ENCODE peak calls at places on chromosomes 5 and 9, in seven cellular contexts. U, W, K, E, Q, J and T are unnamed samples.

GRCh38 chr9:132631280-132631679 is 38.5 kb downstream of the DDX31 start:
- DNase-seq in U (peak; percentile 87), W (peak; percentile 54), K (no peak), E (peak; percentile 79), Q (no peak), J (no peak), T (no peak)

GRCh38 chr9:35070823-35071813 is 1.3 kb downstream of the VCP start:
- DNase-seq in U (peak; percentile 50), W (peak; percentile 62), K (no peak), E (peak; percentile 47), Q (no peak), J (peak; percentile 51), T (no peak)

GRCh38 chr5:151696470-151697061 is 9.9 kb upstream of the SPARC start:
- DNase-seq in U (peak; percentile 99), W (peak; percentile 98), K (peak; percentile 87), E (peak; percentile 100), Q (no peak), J (peak; percentile 68), T (no peak)

GRCh38 chr5:135269224-135269623 is 129.8 kb downstream of the MACROH2A1 start:
- DNase-seq in U (peak; percentile 35), W (peak; percentile 36), K (no peak), E (no peak), Q (no peak), J (no peak), T (no peak)

GRCh38 chr9:110543631-110544051 is 35.9 kb downstream of the SVEP1 start:
- DNase-seq in U (peak; percentile 15), W (peak; percentile 26), K (no peak), E (peak; percentile 42), Q (no peak), J (no peak), T (no peak)

GRCh38 chr5:7802855-7803254 is 48.1 kb downstream of the CFAP90 start:
- DNase-seq in U (no peak), W (peak; percentile 48), K (no peak), E (peak; percentile 35), Q (no peak), J (no peak), T (no peak)

GRCh38 chr5:124662261-124662781 is 84.1 kb downstream of the ZNF608 start:
- DNase-seq in U (no peak), W (no peak), K (no peak), E (no peak), Q (no peak), J (no peak), T (no peak)

GRCh38 chr9:96376926-96377874 is 6.3 kb downstream of the SLC35D2 start:
- DNase-seq in U (peak; percentile 67), W (peak; percentile 65), K (no peak), E (peak; percentile 19), Q (no peak), J (no peak), T (no peak)

GRCh38 chr5:133433641-133434040 is 178.7 kb downstream of the FSTL4 start:
- DNase-seq in U (no peak), W (no peak), K (no peak), E (no peak), Q (no peak), J (no peak), T (no peak)

GRCh38 chr5:30438785-30439184 is 754.7 kb upstream of the CDH6 start:
- DNase-seq in U (no peak), W (no peak), K (no peak), E (no peak), Q (no peak), J (no peak), T (no peak)

GRCh38 chr5:151051066-151051930 is 29.5 kb downstream of the TNIP1 start:
- DNase-seq in U (peak; percentile 78), W (peak; percentile 88), K (peak; percentile 86), E (peak; percentile 81), Q (peak; percentile 79), J (peak; percentile 89), T (no peak)

GRCh38 chr5:68435611-68436010 is 220.1 kb downstream of the PIK3R1 start:
- DNase-seq in U (no peak), W (no peak), K (no peak), E (no peak), Q (no peak), J (peak; percentile 20), T (no peak)

GRCh38 chr9:136700959-136701664 is 11.3 kb upstream of the DIPK1B start:
- DNase-seq in U (no peak), W (no peak), K (peak; percentile 69), E (no peak), Q (no peak), J (no peak), T (no peak)

GRCh38 chr5:107680099-107680498 is 9.4 kb upstream of the EFNA5 start:
- DNase-seq in U (no peak), W (no peak), K (no peak), E (no peak), Q (no peak), J (no peak), T (no peak)

GRCh38 chr9:97615439-97616072 is 17.6 kb downstream of the TSTD2 start:
- DNase-seq in U (peak; percentile 68), W (peak; percentile 73), K (no peak), E (peak; percentile 63), Q (no peak), J (peak; percentile 83), T (no peak)

GRCh38 chr5:169923988-169924387 is 56.3 kb downstream of the INSYN2B start:
- DNase-seq in U (no peak), W (no peak), K (no peak), E (no peak), Q (no peak), J (no peak), T (no peak)

GRCh38 chr9:35733109-35733541 is 659 bp downstream of the CREB3 start:
- DNase-seq in U (peak; percentile 59), W (peak; percentile 68), K (no peak), E (peak; percentile 60), Q (no peak), J (peak; percentile 38), T (no peak)

GRCh38 chr9:128253991-128254346 is 21.8 kb downstream of the GOLGA2 start:
- DNase-seq in U (no peak), W (no peak), K (peak; percentile 66), E (no peak), Q (no peak), J (no peak), T (no peak)

GRCh38 chr9:128254362-128254761 is 21.4 kb downstream of the GOLGA2 start:
- DNase-seq in U (no peak), W (no peak), K (no peak), E (no peak), Q (no peak), J (no peak), T (no peak)

GRCh38 chr9:128252317-128253139 is 23.3 kb downstream of the GOLGA2 start:
- DNase-seq in U (no peak), W (no peak), K (no peak), E (no peak), Q (no peak), J (no peak), T (no peak)

GRCh38 chr9:128251701-128252100 is 24.1 kb downstream of the GOLGA2 start:
- DNase-seq in U (no peak), W (peak; percentile 30), K (no peak), E (peak; percentile 72), Q (no peak), J (no peak), T (no peak)

GRCh38 chr9:128253140-128253990 is 22.4 kb downstream of the GOLGA2 start:
- DNase-seq in U (no peak), W (no peak), K (peak; percentile 68), E (no peak), Q (no peak), J (peak; percentile 62), T (no peak)
- TF ChIP-seq CTCF in U (no peak), W (no peak), K (no peak), E (no peak), Q (no peak), J (no peak), T (no peak)

DNA sequence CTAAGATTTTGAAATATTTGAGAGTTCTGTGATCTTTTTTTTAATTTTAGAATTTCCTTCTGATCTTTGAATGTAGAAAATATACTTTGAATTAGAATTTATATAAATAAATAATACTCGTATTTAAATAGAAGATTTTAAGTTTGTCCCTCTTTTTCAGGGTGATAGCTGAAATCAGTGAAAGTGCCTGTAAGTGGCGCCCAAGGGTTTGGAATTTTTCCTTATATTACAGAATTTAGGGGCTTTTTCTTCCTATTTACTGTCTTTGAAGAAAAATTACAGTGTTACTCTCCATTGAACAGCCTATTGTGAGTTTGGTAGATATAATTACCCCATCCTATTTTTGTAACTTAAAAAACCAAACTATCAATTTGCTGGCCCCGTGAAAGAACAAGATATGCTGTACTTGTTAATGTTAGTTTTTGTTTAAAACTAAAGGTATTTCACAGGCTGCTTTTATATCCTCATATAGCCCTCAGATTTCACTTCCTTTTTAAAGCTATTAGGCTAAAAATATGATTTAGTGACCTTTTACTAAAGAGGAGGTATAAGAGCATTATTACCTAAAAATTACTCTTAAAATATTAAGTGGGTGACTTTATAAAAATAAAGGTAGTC is 3.2 kb downstream of the MAP3K1 start:
- DNase-seq in U (peak; percentile 49), W (peak; percentile 64), K (no peak), E (peak; percentile 24), Q (no peak), J (no peak), T (no peak)
- TF ChIP-seq CTCF in U (peak; percentile 40), W (peak; percentile 30), K (no peak), E (peak; percentile 31), Q (peak; percentile 63), J (no peak), T (peak; percentile 78)

GRCh38 chr5:76337949-76338589 is 65.0 kb upstream of the IQGAP2 start:
- DNase-seq in U (peak; percentile 53), W (peak; percentile 35), K (no peak), E (peak; percentile 35), Q (no peak), J (peak; percentile 63), T (no peak)
- TF ChIP-seq CTCF in U (peak; percentile 57), W (peak; percentile 10), K (peak; percentile 60), E (peak; percentile 28), Q (peak; percentile 65), J (peak; percentile 66), T (peak; percentile 81)

DNA sequence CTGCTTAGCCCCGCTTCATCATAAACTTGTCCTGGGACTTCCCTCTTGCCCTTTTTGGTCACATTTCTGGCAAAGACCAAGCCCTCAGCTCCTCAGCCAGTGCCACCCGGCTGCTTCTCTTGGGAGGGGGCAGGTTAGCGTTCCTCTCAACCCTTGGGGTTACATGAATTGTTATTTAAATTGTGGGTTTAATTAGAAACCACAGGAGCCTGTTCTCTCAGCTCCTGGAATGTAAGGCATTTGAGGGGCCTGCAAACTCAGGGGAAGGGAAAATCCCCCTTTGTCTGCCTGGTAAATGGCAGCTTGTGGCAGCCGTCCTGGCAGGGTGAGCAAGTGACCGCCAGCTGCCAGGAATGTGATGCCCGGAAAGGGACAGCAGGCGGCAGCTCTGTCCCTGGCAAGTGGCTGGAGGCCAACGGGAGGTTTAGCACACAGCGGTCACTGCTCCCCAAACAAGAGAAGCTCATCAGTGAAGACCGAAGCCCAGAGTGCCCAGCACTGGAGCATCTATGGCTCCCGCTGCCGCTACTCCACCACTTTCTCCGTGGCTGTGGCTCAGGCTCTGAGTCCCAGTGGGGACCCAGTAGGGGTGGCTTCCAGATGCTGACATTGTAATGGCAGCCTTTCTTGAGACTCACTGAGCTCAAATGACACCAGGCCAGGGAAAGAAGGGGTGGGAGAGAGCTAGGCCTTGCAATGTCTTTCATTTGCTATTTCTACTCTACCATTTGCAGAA is 51.7 kb downstream of the SHB start:
- DNase-seq in U (peak; percentile 72), W (peak; percentile 72), K (peak; percentile 87), E (no peak), Q (no peak), J (peak; percentile 78), T (no peak)
- TF ChIP-seq CTCF in U (peak; percentile 17), W (no peak), K (peak; percentile 59), E (no peak), Q (peak; percentile 64), J (peak; percentile 30), T (peak; percentile 82)